ENCODE peak calls at places on chromosomes 3 and 15, in nine cellular contexts. One of them, this sample, is unnamed.

GRCh38 chr3:137035631-137036030 is 77.8 kb downstream of the IL20RB start:
- DNase-seq in activated CD4-positive, alpha-beta T cell treated with anti-CD3 and anti-CD28 coated beads for 4 hours: no peak
- DNase-seq in OCI-LY7: peak
- DNase-seq in NCI-H524: peak
- DNase-seq in naive thymus-derived CD8-positive, alpha-beta T cell: no peak
- DNase-seq in T-cell: no peak
- DNase-seq in stimulated activated naive B cell treated with anti-CD40 and anti-IgM and Interleukin-4, amounts not matched to agents 10 μg/mL and 1 μg/mL and 100 μg/mL, for 72 hours: no peak
- DNase-seq in IMR-90: peak
- DNase-seq in ureter: no peak
- DNase-seq in this sample: no peak

GRCh38 chr3:127716334-127716733 is 43.6 kb downstream of the ABTB1 start:
- DNase-seq in activated CD4-positive, alpha-beta T cell treated with anti-CD3 and anti-CD28 coated beads for 4 hours: no peak
- DNase-seq in OCI-LY7: no peak
- DNase-seq in NCI-H524: no peak
- DNase-seq in naive thymus-derived CD8-positive, alpha-beta T cell: no peak
- DNase-seq in T-cell: no peak
- DNase-seq in stimulated activated naive B cell treated with anti-CD40 and anti-IgM and Interleukin-4, amounts not matched to agents 10 μg/mL and 1 μg/mL and 100 μg/mL, for 72 hours: no peak
- DNase-seq in IMR-90: no peak
- DNase-seq in ureter: no peak
- DNase-seq in this sample: no peak

GRCh38 chr3:175397407-175397806 is 538.3 kb downstream of the NAALADL2 start:
- DNase-seq in activated CD4-positive, alpha-beta T cell treated with anti-CD3 and anti-CD28 coated beads for 4 hours: no peak
- DNase-seq in OCI-LY7: no peak
- DNase-seq in NCI-H524: no peak
- DNase-seq in naive thymus-derived CD8-positive, alpha-beta T cell: no peak
- DNase-seq in T-cell: no peak
- DNase-seq in stimulated activated naive B cell treated with anti-CD40 and anti-IgM and Interleukin-4, amounts not matched to agents 10 μg/mL and 1 μg/mL and 100 μg/mL, for 72 hours: no peak
- DNase-seq in IMR-90: no peak
- DNase-seq in ureter: no peak
- DNase-seq in this sample: no peak

GRCh38 chr3:183317886-183318845 is 65.1 kb downstream of the B3GNT5 start:
- DNase-seq in activated CD4-positive, alpha-beta T cell treated with anti-CD3 and anti-CD28 coated beads for 4 hours: no peak
- DNase-seq in OCI-LY7: no peak
- DNase-seq in NCI-H524: no peak
- DNase-seq in naive thymus-derived CD8-positive, alpha-beta T cell: no peak
- DNase-seq in T-cell: no peak
- DNase-seq in stimulated activated naive B cell treated with anti-CD40 and anti-IgM and Interleukin-4, amounts not matched to agents 10 μg/mL and 1 μg/mL and 100 μg/mL, for 72 hours: no peak
- DNase-seq in IMR-90: peak
- DNase-seq in ureter: no peak
- DNase-seq in this sample: no peak

GRCh38 chr3:53045784-53046170 is at the start of gene SFMBT1:
- DNase-seq in activated CD4-positive, alpha-beta T cell treated with anti-CD3 and anti-CD28 coated beads for 4 hours: peak
- DNase-seq in OCI-LY7: peak
- DNase-seq in NCI-H524: peak
- DNase-seq in naive thymus-derived CD8-positive, alpha-beta T cell: peak
- DNase-seq in T-cell: peak
- DNase-seq in stimulated activated naive B cell treated with anti-CD40 and anti-IgM and Interleukin-4, amounts not matched to agents 10 μg/mL and 1 μg/mL and 100 μg/mL, for 72 hours: peak
- DNase-seq in IMR-90: peak
- DNase-seq in ureter: peak
- DNase-seq in this sample: peak

GRCh38 chr3:193897288-193897687 is 238.7 kb upstream of the HES1 start:
- DNase-seq in activated CD4-positive, alpha-beta T cell treated with anti-CD3 and anti-CD28 coated beads for 4 hours: no peak
- DNase-seq in OCI-LY7: no peak
- DNase-seq in NCI-H524: no peak
- DNase-seq in naive thymus-derived CD8-positive, alpha-beta T cell: no peak
- DNase-seq in T-cell: no peak
- DNase-seq in stimulated activated naive B cell treated with anti-CD40 and anti-IgM and Interleukin-4, amounts not matched to agents 10 μg/mL and 1 μg/mL and 100 μg/mL, for 72 hours: no peak
- DNase-seq in IMR-90: no peak
- DNase-seq in ureter: peak
- DNase-seq in this sample: no peak

GRCh38 chr15:69903476-69904295 is 194.0 kb downstream of the TLE3 start:
- DNase-seq in activated CD4-positive, alpha-beta T cell treated with anti-CD3 and anti-CD28 coated beads for 4 hours: no peak
- DNase-seq in OCI-LY7: no peak
- DNase-seq in NCI-H524: no peak
- DNase-seq in naive thymus-derived CD8-positive, alpha-beta T cell: no peak
- DNase-seq in T-cell: no peak
- DNase-seq in stimulated activated naive B cell treated with anti-CD40 and anti-IgM and Interleukin-4, amounts not matched to agents 10 μg/mL and 1 μg/mL and 100 μg/mL, for 72 hours: no peak
- DNase-seq in IMR-90: peak
- DNase-seq in ureter: no peak
- DNase-seq in this sample: no peak

GRCh38 chr3:54970895-54971294 is 43.0 kb upstream of the LRTM1 start:
- DNase-seq in activated CD4-positive, alpha-beta T cell treated with anti-CD3 and anti-CD28 coated beads for 4 hours: no peak
- DNase-seq in OCI-LY7: no peak
- DNase-seq in NCI-H524: no peak
- DNase-seq in naive thymus-derived CD8-positive, alpha-beta T cell: no peak
- DNase-seq in T-cell: no peak
- DNase-seq in stimulated activated naive B cell treated with anti-CD40 and anti-IgM and Interleukin-4, amounts not matched to agents 10 μg/mL and 1 μg/mL and 100 μg/mL, for 72 hours: no peak
- DNase-seq in IMR-90: peak
- DNase-seq in ureter: no peak
- DNase-seq in this sample: no peak

GRCh38 chr3:150348500-150348899 is 59.6 kb upstream of the TSC22D2 start:
- DNase-seq in activated CD4-positive, alpha-beta T cell treated with anti-CD3 and anti-CD28 coated beads for 4 hours: no peak
- DNase-seq in OCI-LY7: no peak
- DNase-seq in NCI-H524: no peak
- DNase-seq in naive thymus-derived CD8-positive, alpha-beta T cell: no peak
- DNase-seq in T-cell: no peak
- DNase-seq in stimulated activated naive B cell treated with anti-CD40 and anti-IgM and Interleukin-4, amounts not matched to agents 10 μg/mL and 1 μg/mL and 100 μg/mL, for 72 hours: no peak
- DNase-seq in IMR-90: peak
- DNase-seq in ureter: no peak
- DNase-seq in this sample: no peak

GRCh38 chr3:122258757-122259371 is 66.2 kb upstream of the CSTA start:
- DNase-seq in activated CD4-positive, alpha-beta T cell treated with anti-CD3 and anti-CD28 coated beads for 4 hours: peak
- DNase-seq in OCI-LY7: peak
- DNase-seq in NCI-H524: peak
- DNase-seq in naive thymus-derived CD8-positive, alpha-beta T cell: no peak
- DNase-seq in T-cell: peak
- DNase-seq in stimulated activated naive B cell treated with anti-CD40 and anti-IgM and Interleukin-4, amounts not matched to agents 10 μg/mL and 1 μg/mL and 100 μg/mL, for 72 hours: peak
- DNase-seq in IMR-90: peak
- DNase-seq in ureter: no peak
- DNase-seq in this sample: peak

GRCh38 chr15:92845109-92845508 is 55.0 kb upstream of the CHD2 start:
- DNase-seq in activated CD4-positive, alpha-beta T cell treated with anti-CD3 and anti-CD28 coated beads for 4 hours: no peak
- DNase-seq in OCI-LY7: peak
- DNase-seq in NCI-H524: no peak
- DNase-seq in naive thymus-derived CD8-positive, alpha-beta T cell: no peak
- DNase-seq in T-cell: no peak
- DNase-seq in stimulated activated naive B cell treated with anti-CD40 and anti-IgM and Interleukin-4, amounts not matched to agents 10 μg/mL and 1 μg/mL and 100 μg/mL, for 72 hours: no peak
- DNase-seq in IMR-90: peak
- DNase-seq in ureter: no peak
- DNase-seq in this sample: no peak

GRCh38 chr3:73389104-73389809 is 235.5 kb downstream of the PDZRN3 start:
- DNase-seq in activated CD4-positive, alpha-beta T cell treated with anti-CD3 and anti-CD28 coated beads for 4 hours: no peak
- DNase-seq in OCI-LY7: no peak
- DNase-seq in NCI-H524: no peak
- DNase-seq in naive thymus-derived CD8-positive, alpha-beta T cell: no peak
- DNase-seq in T-cell: no peak
- DNase-seq in stimulated activated naive B cell treated with anti-CD40 and anti-IgM and Interleukin-4, amounts not matched to agents 10 μg/mL and 1 μg/mL and 100 μg/mL, for 72 hours: no peak
- DNase-seq in IMR-90: no peak
- DNase-seq in ureter: no peak
- DNase-seq in this sample: no peak

GRCh38 chr15:96066126-96066525 is 264.4 kb upstream of the NR2F2 start:
- DNase-seq in activated CD4-positive, alpha-beta T cell treated with anti-CD3 and anti-CD28 coated beads for 4 hours: no peak
- DNase-seq in OCI-LY7: no peak
- DNase-seq in NCI-H524: no peak
- DNase-seq in naive thymus-derived CD8-positive, alpha-beta T cell: no peak
- DNase-seq in T-cell: no peak
- DNase-seq in stimulated activated naive B cell treated with anti-CD40 and anti-IgM and Interleukin-4, amounts not matched to agents 10 μg/mL and 1 μg/mL and 100 μg/mL, for 72 hours: no peak
- DNase-seq in IMR-90: no peak
- DNase-seq in ureter: no peak
- DNase-seq in this sample: no peak

GRCh38 chr15:25238716-25239470 is 199.9 kb downstream of the UBE3A start:
- DNase-seq in activated CD4-positive, alpha-beta T cell treated with anti-CD3 and anti-CD28 coated beads for 4 hours: no peak
- DNase-seq in OCI-LY7: no peak
- DNase-seq in NCI-H524: no peak
- DNase-seq in naive thymus-derived CD8-positive, alpha-beta T cell: no peak
- DNase-seq in T-cell: no peak
- DNase-seq in stimulated activated naive B cell treated with anti-CD40 and anti-IgM and Interleukin-4, amounts not matched to agents 10 μg/mL and 1 μg/mL and 100 μg/mL, for 72 hours: no peak
- DNase-seq in IMR-90: no peak
- DNase-seq in ureter: no peak
- DNase-seq in this sample: no peak

GRCh38 chr3:61247191-61247590 is 4.1 kb downstream of the FHIT start:
- DNase-seq in activated CD4-positive, alpha-beta T cell treated with anti-CD3 and anti-CD28 coated beads for 4 hours: no peak
- DNase-seq in OCI-LY7: no peak
- DNase-seq in NCI-H524: no peak
- DNase-seq in naive thymus-derived CD8-positive, alpha-beta T cell: no peak
- DNase-seq in T-cell: no peak
- DNase-seq in stimulated activated naive B cell treated with anti-CD40 and anti-IgM and Interleukin-4, amounts not matched to agents 10 μg/mL and 1 μg/mL and 100 μg/mL, for 72 hours: no peak
- DNase-seq in IMR-90: no peak
- DNase-seq in ureter: no peak
- DNase-seq in this sample: no peak

GRCh38 chr3:54915976-54916375 is 11.9 kb downstream of the LRTM1 start:
- DNase-seq in activated CD4-positive, alpha-beta T cell treated with anti-CD3 and anti-CD28 coated beads for 4 hours: no peak
- DNase-seq in OCI-LY7: no peak
- DNase-seq in NCI-H524: no peak
- DNase-seq in naive thymus-derived CD8-positive, alpha-beta T cell: no peak
- DNase-seq in T-cell: no peak
- DNase-seq in stimulated activated naive B cell treated with anti-CD40 and anti-IgM and Interleukin-4, amounts not matched to agents 10 μg/mL and 1 μg/mL and 100 μg/mL, for 72 hours: no peak
- DNase-seq in IMR-90: no peak
- DNase-seq in ureter: no peak
- DNase-seq in this sample: no peak

GRCh38 chr3:37712918-37713819 is 148.5 kb upstream of the CTDSPL start:
- DNase-seq in activated CD4-positive, alpha-beta T cell treated with anti-CD3 and anti-CD28 coated beads for 4 hours: no peak
- DNase-seq in OCI-LY7: no peak
- DNase-seq in NCI-H524: no peak
- DNase-seq in naive thymus-derived CD8-positive, alpha-beta T cell: no peak
- DNase-seq in T-cell: no peak
- DNase-seq in stimulated activated naive B cell treated with anti-CD40 and anti-IgM and Interleukin-4, amounts not matched to agents 10 μg/mL and 1 μg/mL and 100 μg/mL, for 72 hours: no peak
- DNase-seq in IMR-90: peak
- DNase-seq in ureter: no peak
- DNase-seq in this sample: no peak

GRCh38 chr3:70754314-70754713 is 441.9 kb upstream of the MDFIC2 start:
- DNase-seq in activated CD4-positive, alpha-beta T cell treated with anti-CD3 and anti-CD28 coated beads for 4 hours: no peak
- DNase-seq in OCI-LY7: no peak
- DNase-seq in NCI-H524: no peak
- DNase-seq in naive thymus-derived CD8-positive, alpha-beta T cell: no peak
- DNase-seq in T-cell: no peak
- DNase-seq in stimulated activated naive B cell treated with anti-CD40 and anti-IgM and Interleukin-4, amounts not matched to agents 10 μg/mL and 1 μg/mL and 100 μg/mL, for 72 hours: no peak
- DNase-seq in IMR-90: peak
- DNase-seq in ureter: no peak
- DNase-seq in this sample: no peak

GRCh38 chr3:46812237-46812791 is 50.9 kb downstream of the MYL3 start:
- DNase-seq in activated CD4-positive, alpha-beta T cell treated with anti-CD3 and anti-CD28 coated beads for 4 hours: peak
- DNase-seq in OCI-LY7: no peak
- DNase-seq in NCI-H524: no peak
- DNase-seq in naive thymus-derived CD8-positive, alpha-beta T cell: peak
- DNase-seq in T-cell: peak
- DNase-seq in stimulated activated naive B cell treated with anti-CD40 and anti-IgM and Interleukin-4, amounts not matched to agents 10 μg/mL and 1 μg/mL and 100 μg/mL, for 72 hours: peak
- DNase-seq in IMR-90: peak
- DNase-seq in ureter: peak
- DNase-seq in this sample: peak

GRCh38 chr3:170531054-170531453 is 54.8 kb downstream of the SLC7A14 start:
- DNase-seq in activated CD4-positive, alpha-beta T cell treated with anti-CD3 and anti-CD28 coated beads for 4 hours: no peak
- DNase-seq in OCI-LY7: no peak
- DNase-seq in NCI-H524: no peak
- DNase-seq in naive thymus-derived CD8-positive, alpha-beta T cell: no peak
- DNase-seq in T-cell: no peak
- DNase-seq in stimulated activated naive B cell treated with anti-CD40 and anti-IgM and Interleukin-4, amounts not matched to agents 10 μg/mL and 1 μg/mL and 100 μg/mL, for 72 hours: no peak
- DNase-seq in IMR-90: no peak
- DNase-seq in ureter: no peak
- DNase-seq in this sample: no peak

GRCh38 chr3:179432021-179432420 is 19.2 kb downstream of the GNB4 start:
- DNase-seq in activated CD4-positive, alpha-beta T cell treated with anti-CD3 and anti-CD28 coated beads for 4 hours: no peak
- DNase-seq in OCI-LY7: peak
- DNase-seq in NCI-H524: no peak
- DNase-seq in naive thymus-derived CD8-positive, alpha-beta T cell: no peak
- DNase-seq in T-cell: no peak
- DNase-seq in stimulated activated naive B cell treated with anti-CD40 and anti-IgM and Interleukin-4, amounts not matched to agents 10 μg/mL and 1 μg/mL and 100 μg/mL, for 72 hours: peak
- DNase-seq in IMR-90: no peak
- DNase-seq in ureter: no peak
- DNase-seq in this sample: no peak

GRCh38 chr3:35505181-35505580 is 134.1 kb upstream of the ARPP21 start:
- DNase-seq in activated CD4-positive, alpha-beta T cell treated with anti-CD3 and anti-CD28 coated beads for 4 hours: no peak
- DNase-seq in OCI-LY7: no peak
- DNase-seq in NCI-H524: peak
- DNase-seq in naive thymus-derived CD8-positive, alpha-beta T cell: no peak
- DNase-seq in T-cell: no peak
- DNase-seq in stimulated activated naive B cell treated with anti-CD40 and anti-IgM and Interleukin-4, amounts not matched to agents 10 μg/mL and 1 μg/mL and 100 μg/mL, for 72 hours: no peak
- DNase-seq in IMR-90: no peak
- DNase-seq in ureter: no peak
- DNase-seq in this sample: no peak

GRCh38 chr3:117734431-117734830 is 1024.9 kb downstream of the TUSC7 start:
- DNase-seq in activated CD4-positive, alpha-beta T cell treated with anti-CD3 and anti-CD28 coated beads for 4 hours: no peak
- DNase-seq in OCI-LY7: no peak
- DNase-seq in NCI-H524: no peak
- DNase-seq in naive thymus-derived CD8-positive, alpha-beta T cell: no peak
- DNase-seq in T-cell: no peak
- DNase-seq in stimulated activated naive B cell treated with anti-CD40 and anti-IgM and Interleukin-4, amounts not matched to agents 10 μg/mL and 1 μg/mL and 100 μg/mL, for 72 hours: no peak
- DNase-seq in IMR-90: peak
- DNase-seq in ureter: no peak
- DNase-seq in this sample: no peak

GRCh38 chr3:186361246-186361611 is 805 bp downstream of the DGKG start:
- DNase-seq in activated CD4-positive, alpha-beta T cell treated with anti-CD3 and anti-CD28 coated beads for 4 hours: no peak
- DNase-seq in OCI-LY7: no peak
- DNase-seq in NCI-H524: no peak
- DNase-seq in naive thymus-derived CD8-positive, alpha-beta T cell: no peak
- DNase-seq in T-cell: no peak
- DNase-seq in stimulated activated naive B cell treated with anti-CD40 and anti-IgM and Interleukin-4, amounts not matched to agents 10 μg/mL and 1 μg/mL and 100 μg/mL, for 72 hours: no peak
- DNase-seq in IMR-90: no peak
- DNase-seq in ureter: no peak
- DNase-seq in this sample: no peak

GRCh38 chr3:55554621-55555020 is 67.5 kb upstream of the WNT5A start:
- DNase-seq in activated CD4-positive, alpha-beta T cell treated with anti-CD3 and anti-CD28 coated beads for 4 hours: no peak
- DNase-seq in OCI-LY7: peak
- DNase-seq in NCI-H524: no peak
- DNase-seq in naive thymus-derived CD8-positive, alpha-beta T cell: no peak
- DNase-seq in T-cell: no peak
- DNase-seq in stimulated activated naive B cell treated with anti-CD40 and anti-IgM and Interleukin-4, amounts not matched to agents 10 μg/mL and 1 μg/mL and 100 μg/mL, for 72 hours: no peak
- DNase-seq in IMR-90: no peak
- DNase-seq in ureter: no peak
- DNase-seq in this sample: no peak

GRCh38 chr3:57164217-57164605 is 942 bp downstream of the IL17RD start:
- DNase-seq in activated CD4-positive, alpha-beta T cell treated with anti-CD3 and anti-CD28 coated beads for 4 hours: peak
- DNase-seq in OCI-LY7: no peak
- DNase-seq in NCI-H524: no peak
- DNase-seq in naive thymus-derived CD8-positive, alpha-beta T cell: no peak
- DNase-seq in T-cell: no peak
- DNase-seq in stimulated activated naive B cell treated with anti-CD40 and anti-IgM and Interleukin-4, amounts not matched to agents 10 μg/mL and 1 μg/mL and 100 μg/mL, for 72 hours: no peak
- DNase-seq in IMR-90: peak
- DNase-seq in ureter: no peak
- DNase-seq in this sample: no peak

GRCh38 chr3:150771600-150771999 is 8.6 kb upstream of the SIAH2 start:
- DNase-seq in activated CD4-positive, alpha-beta T cell treated with anti-CD3 and anti-CD28 coated beads for 4 hours: no peak
- DNase-seq in OCI-LY7: no peak
- DNase-seq in NCI-H524: no peak
- DNase-seq in naive thymus-derived CD8-positive, alpha-beta T cell: no peak
- DNase-seq in T-cell: no peak
- DNase-seq in stimulated activated naive B cell treated with anti-CD40 and anti-IgM and Interleukin-4, amounts not matched to agents 10 μg/mL and 1 μg/mL and 100 μg/mL, for 72 hours: no peak
- DNase-seq in IMR-90: no peak
- DNase-seq in ureter: no peak
- DNase-seq in this sample: peak

GRCh38 chr3:164641071-164641470 is 437.2 kb downstream of the SI start:
- DNase-seq in activated CD4-positive, alpha-beta T cell treated with anti-CD3 and anti-CD28 coated beads for 4 hours: no peak
- DNase-seq in OCI-LY7: no peak
- DNase-seq in NCI-H524: no peak
- DNase-seq in naive thymus-derived CD8-positive, alpha-beta T cell: no peak
- DNase-seq in T-cell: no peak
- DNase-seq in stimulated activated naive B cell treated with anti-CD40 and anti-IgM and Interleukin-4, amounts not matched to agents 10 μg/mL and 1 μg/mL and 100 μg/mL, for 72 hours: no peak
- DNase-seq in IMR-90: no peak
- DNase-seq in ureter: no peak
- DNase-seq in this sample: no peak

GRCh38 chr3:81723732-81724313 is 37.6 kb downstream of the GBE1 start:
- DNase-seq in activated CD4-positive, alpha-beta T cell treated with anti-CD3 and anti-CD28 coated beads for 4 hours: no peak
- DNase-seq in OCI-LY7: no peak
- DNase-seq in NCI-H524: no peak
- DNase-seq in naive thymus-derived CD8-positive, alpha-beta T cell: no peak
- DNase-seq in T-cell: no peak
- DNase-seq in stimulated activated naive B cell treated with anti-CD40 and anti-IgM and Interleukin-4, amounts not matched to agents 10 μg/mL and 1 μg/mL and 100 μg/mL, for 72 hours: no peak
- DNase-seq in IMR-90: peak
- DNase-seq in ureter: no peak
- DNase-seq in this sample: no peak

GRCh38 chr3:4741404-4742307 is 237.6 kb upstream of the BHLHE40 start:
- DNase-seq in activated CD4-positive, alpha-beta T cell treated with anti-CD3 and anti-CD28 coated beads for 4 hours: peak
- DNase-seq in OCI-LY7: no peak
- DNase-seq in NCI-H524: no peak
- DNase-seq in naive thymus-derived CD8-positive, alpha-beta T cell: no peak
- DNase-seq in T-cell: no peak
- DNase-seq in stimulated activated naive B cell treated with anti-CD40 and anti-IgM and Interleukin-4, amounts not matched to agents 10 μg/mL and 1 μg/mL and 100 μg/mL, for 72 hours: no peak
- DNase-seq in IMR-90: peak
- DNase-seq in ureter: peak
- DNase-seq in this sample: peak